ENCODE peak calls at places on chromosomes 1 and 21, in seven cellular contexts. A is adrenal gland, Z is tibial nerve, O is stomach, R is lower leg skin, V is HCT116, M is spleen. B is an unnamed sample.

GRCh38 chr1:201385299-201385891 is 7.9 kb upstream of the TNNT2 start:
- DNase-seq in A (peak), Z (no peak), O (peak), R (no peak), V (no peak), M (no peak), B (peak)

GRCh38 chr1:234731371-234732085 is 121.5 kb upstream of the IRF2BP2 start:
- DNase-seq in A (no peak), Z (no peak), O (no peak), R (no peak), V (peak), M (peak), B (no peak)

GRCh38 chr21:35868869-35869223 is 191.5 kb downstream of the SETD4 start:
- DNase-seq in A (no peak), Z (no peak), O (no peak), R (no peak), V (no peak), M (no peak), B (no peak)

GRCh38 chr1:1021860-1022259 is 1.9 kb downstream of the AGRN start:
- DNase-seq in A (no peak), Z (no peak), O (no peak), R (no peak), V (no peak), M (no peak), B (no peak)

GRCh38 chr1:150150511-150151021 is 850 bp downstream of the PLEKHO1 start:
- DNase-seq in A (no peak), Z (no peak), O (no peak), R (peak), V (no peak), M (peak), B (peak)

GRCh38 chr1:114319480-114319879 is 165.8 kb upstream of the SYT6 start:
- DNase-seq in A (no peak), Z (no peak), O (no peak), R (no peak), V (no peak), M (no peak), B (no peak)

GRCh38 chr1:28871631-28872401 is 42.6 kb upstream of the EPB41 start:
- DNase-seq in A (no peak), Z (no peak), O (no peak), R (no peak), V (no peak), M (no peak), B (no peak)

GRCh38 chr1:998905-999796 is 746 bp downstream of the HES4 start:
- DNase-seq in A (no peak), Z (no peak), O (no peak), R (peak), V (no peak), M (peak), B (no peak)

GRCh38 chr1:221693087-221693486 is 48.8 kb downstream of the DUSP10 start:
- DNase-seq in A (no peak), Z (no peak), O (no peak), R (no peak), V (no peak), M (no peak), B (no peak)

GRCh38 chr1:84947536-84948410 is 49.1 kb downstream of the MCOLN2 start:
- DNase-seq in A (no peak), Z (no peak), O (no peak), R (no peak), V (no peak), M (no peak), B (no peak)
- TF ChIP-seq POLR2A in A (no peak), Z (no peak), O (no peak), R (no peak), V (no peak), M (no peak), B (no peak)

GRCh38 chr1:25858906-25859789 is at the start of gene AUNIP:
- DNase-seq in A (peak), Z (peak), O (peak), R (peak), V (peak), M (peak), B (peak)

GRCh38 chr1:25864434-25864833 is 5.2 kb upstream of the AUNIP start:
- DNase-seq in A (no peak), Z (no peak), O (no peak), R (no peak), V (no peak), M (no peak), B (no peak)

GRCh38 chr1:25862785-25863485 is 3.7 kb upstream of the AUNIP start:
- DNase-seq in A (no peak), Z (no peak), O (peak), R (peak), V (no peak), M (no peak), B (no peak)

GRCh38 chr1:25863486-25864262 is 4.4 kb upstream of the AUNIP start:
- DNase-seq in A (no peak), Z (no peak), O (no peak), R (peak), V (no peak), M (no peak), B (no peak)

DNA sequence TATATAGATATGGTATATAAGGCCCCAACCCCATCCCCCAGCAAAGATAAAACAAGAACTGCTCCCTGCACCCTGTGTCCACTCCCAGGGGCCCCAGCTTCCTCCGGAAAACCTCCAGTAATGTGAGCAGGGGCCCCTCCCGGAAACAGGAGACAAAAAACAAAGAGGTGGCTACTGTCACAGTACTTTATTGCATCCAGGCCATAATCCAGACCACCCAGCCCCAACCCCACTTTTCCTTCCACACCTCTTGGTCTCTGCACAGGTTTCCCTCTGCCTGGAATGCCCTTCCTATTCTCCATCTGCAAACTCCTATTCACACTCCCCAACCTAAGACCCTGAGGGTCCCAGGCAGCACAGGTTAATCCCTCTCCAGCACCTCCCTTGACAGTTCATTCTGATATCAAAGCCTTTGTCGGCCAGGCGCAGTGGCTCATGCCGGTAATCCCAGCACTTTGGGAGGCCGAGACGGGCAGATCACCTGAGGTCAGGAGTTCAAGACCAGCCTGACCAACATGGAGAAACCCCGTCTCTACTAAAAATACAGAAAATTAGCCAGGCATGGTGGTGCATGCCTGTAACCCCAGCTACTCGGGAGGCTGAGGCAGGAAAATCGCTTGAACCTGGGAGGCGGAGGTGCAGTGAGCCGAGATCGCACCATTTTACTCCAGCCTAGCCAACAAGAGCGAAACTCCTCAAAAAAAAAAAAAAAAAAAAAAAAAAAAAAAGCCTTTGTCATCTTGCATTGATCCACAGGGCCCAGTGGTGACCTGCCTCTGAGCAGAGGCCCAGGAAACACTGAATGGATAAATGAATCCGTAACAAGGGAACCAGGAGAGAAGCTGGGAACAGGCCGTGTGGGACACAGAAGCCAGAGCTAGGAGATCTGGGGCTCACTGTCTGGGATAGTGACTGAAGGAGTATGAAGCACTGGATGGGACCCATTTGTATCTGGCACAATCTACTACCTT is 2.3 kb upstream of the AUNIP start:
- DNase-seq in A (no peak), Z (no peak), O (no peak), R (no peak), V (peak), M (no peak), B (peak)
- TF ChIP-seq POLR2A in A (no peak), Z (no peak), O (no peak), R (no peak), V (no peak), M (no peak), B (no peak)

GRCh38 chr1:11042065-11042464 is 5.0 kb downstream of the MASP2 start:
- DNase-seq in A (no peak), Z (no peak), O (no peak), R (peak), V (no peak), M (no peak), B (no peak)

GRCh38 chr1:11039351-11040104 is 7.5 kb downstream of the MASP2 start:
- DNase-seq in A (no peak), Z (no peak), O (no peak), R (peak), V (no peak), M (no peak), B (no peak)

GRCh38 chr1:11041048-11041447 is 6.0 kb downstream of the MASP2 start:
- DNase-seq in A (no peak), Z (no peak), O (no peak), R (no peak), V (no peak), M (no peak), B (no peak)

GRCh38 chr1:11042995-11043874 is 3.8 kb downstream of the MASP2 start:
- DNase-seq in A (peak), Z (no peak), O (no peak), R (peak), V (no peak), M (no peak), B (no peak)

DNA sequence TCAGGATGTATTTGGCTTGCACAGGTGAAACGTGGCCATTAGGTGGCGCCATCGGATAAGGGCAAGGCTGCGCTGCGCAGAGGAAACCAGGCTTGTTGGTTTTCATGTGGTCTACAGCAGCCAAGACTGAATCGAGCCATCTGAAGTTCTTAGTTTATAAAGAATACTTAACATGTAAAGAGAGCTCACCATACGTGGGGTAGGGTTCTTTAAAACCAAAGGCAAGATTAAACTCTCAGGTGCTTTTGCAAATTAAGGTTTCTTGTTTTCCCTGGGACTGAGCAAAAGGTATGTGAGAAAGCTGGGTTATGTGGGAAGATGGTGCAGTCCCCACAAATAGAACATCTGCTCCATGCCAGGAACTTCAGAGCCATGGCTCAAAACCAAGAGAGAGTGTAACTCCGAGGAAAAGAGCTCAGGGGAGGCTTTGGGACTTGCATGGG is 9.3 kb downstream of the MASP2 start:
- DNase-seq in A (peak), Z (peak), O (peak), R (peak), V (peak), M (peak), B (peak)
- TF ChIP-seq POLR2A in A (no peak), Z (no peak), O (no peak), R (no peak), V (no peak), M (no peak), B (no peak)

GRCh38 chr1:116531917-116532316 is 38.9 kb downstream of the CD58 start:
- DNase-seq in A (no peak), Z (no peak), O (no peak), R (no peak), V (no peak), M (no peak), B (no peak)
- TF ChIP-seq POLR2A in A (no peak), Z (no peak), O (no peak), R (no peak), V (no peak), M (no peak), B (no peak)

DNA sequence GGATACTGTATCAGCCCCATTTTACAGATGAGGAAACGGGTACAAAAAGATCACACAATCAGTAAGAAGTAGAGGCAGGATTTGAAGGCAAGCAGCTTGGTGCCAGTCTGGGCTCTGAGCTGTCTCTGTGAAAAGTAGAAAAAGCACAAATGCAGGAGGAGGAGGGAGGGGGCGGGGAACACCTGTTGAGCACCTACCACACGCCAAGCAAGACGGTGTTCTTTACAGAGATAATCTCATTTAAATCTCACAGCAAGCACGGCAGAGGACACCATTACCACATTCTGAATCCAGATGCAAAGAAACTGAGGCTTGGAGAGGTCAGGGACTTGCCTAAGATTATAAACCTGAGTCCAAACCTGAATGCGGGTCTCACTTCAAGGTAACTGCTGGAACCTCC is 3.3 kb downstream of the LRRC38 start:
- DNase-seq in A (no peak), Z (no peak), O (no peak), R (no peak), V (no peak), M (no peak), B (no peak)
- TF ChIP-seq POLR2A in A (no peak), Z (no peak), O (no peak), R (no peak), V (no peak), M (no peak), B (no peak)

GRCh38 chr1:183633676-183634343 is 1.8 kb downstream of the ARPC5 start:
- DNase-seq in A (no peak), Z (no peak), O (no peak), R (no peak), V (peak), M (no peak), B (no peak)
- TF ChIP-seq POLR2A in A (no peak), Z (peak), O (no peak), R (no peak), V (no peak), M (no peak), B (peak)

DNA sequence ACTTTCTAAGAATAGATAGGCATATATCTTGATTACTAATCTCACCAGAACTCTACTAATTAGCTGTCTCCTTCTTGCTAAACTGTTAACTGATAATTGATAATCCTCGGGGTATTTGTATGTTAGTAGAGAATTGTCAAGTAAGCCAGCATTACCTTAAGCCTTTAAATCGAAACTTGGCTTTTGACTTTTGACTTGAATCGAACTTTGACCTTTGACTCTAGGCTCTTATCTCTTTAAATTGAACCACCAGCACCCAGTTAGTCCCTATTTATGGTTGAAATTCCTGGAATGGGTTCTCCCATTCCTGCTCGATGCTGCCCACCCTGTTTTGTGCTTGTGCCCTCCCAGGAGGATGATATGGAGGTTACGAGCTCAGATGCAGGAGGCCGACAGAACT is 244.4 kb downstream of the TGFB2 start:
- DNase-seq in A (no peak), Z (no peak), O (no peak), R (no peak), V (no peak), M (no peak), B (no peak)
- TF ChIP-seq POLR2A in A (no peak), Z (no peak), O (no peak), R (no peak), V (no peak), M (no peak), B (no peak)